ENCODE peak calls at places on chromosomes 1 and 21, in seven cellular contexts. S, L, O, N, G, Z and H are unnamed samples.

GRCh38 chr1:153881764-153882163 is 41.0 kb downstream of the GATAD2B start:
- DNase-seq in Z (no peak), N (no peak), L (no peak), G (peak; percentile 62), O (no peak), S (no peak), H (no peak)

GRCh38 chr1:226816585-226816984 is 53.8 kb upstream of the PSEN2 start:
- DNase-seq in G (no peak), S (no peak), L (no peak), N (no peak), Z (no peak), O (no peak), H (no peak)

GRCh38 chr1:240091614-240092300 is at the start of gene FMN2:
- DNase-seq in O (no peak), N (no peak), L (peak; percentile 31), S (no peak), Z (peak; percentile 78), G (peak; percentile 88), H (no peak)

GRCh38 chr1:165941531-165941930 is 114.1 kb downstream of the UCK2 start:
- DNase-seq in N (no peak), L (no peak), O (no peak), Z (no peak), G (no peak), S (no peak), H (no peak)

GRCh38 chr21:46459356-46460112 is 843 bp downstream of the DIP2A start:
- DNase-seq in L (peak; percentile 19), O (peak; percentile 60), N (peak; percentile 26), G (no peak), Z (peak; percentile 58), S (peak; percentile 47), H (peak; percentile 75)

GRCh38 chr1:72397786-72398185 is 115.4 kb upstream of the NEGR1 start:
- DNase-seq in S (no peak), Z (no peak), L (no peak), O (peak; percentile 2), N (no peak), G (no peak), H (no peak)

GRCh38 chr1:236426215-236426614 is 32.1 kb downstream of the EDARADD start:
- DNase-seq in N (no peak), G (no peak), S (no peak), O (no peak), Z (no peak), L (no peak), H (no peak)

GRCh38 chr1:197557302-197557701 is 218.0 kb downstream of the DENND1B start:
- DNase-seq in S (no peak), G (no peak), O (no peak), L (no peak), Z (no peak), N (peak; percentile 57), H (no peak)

GRCh38 chr1:61247051-61247854 is 164.9 kb downstream of the NFIA start:
- DNase-seq in S (no peak), Z (no peak), L (no peak), O (no peak), G (no peak), N (no peak), H (no peak)

GRCh38 chr1:93844262-93845045 is 34.6 kb downstream of the DNTTIP2 start:
- DNase-seq in N (peak; percentile 73), G (peak; percentile 44), S (no peak), O (peak; percentile 81), L (peak; percentile 28), Z (peak; percentile 85), H (no peak)

GRCh38 chr1:56478734-56479133 is 100.6 kb downstream of the PLPP3 start:
- DNase-seq in G (no peak), Z (no peak), N (no peak), L (no peak), S (no peak), O (no peak), H (no peak)

GRCh38 chr1:68542586-68542985 is 45.7 kb upstream of the DEPDC1 start:
- DNase-seq in N (peak; percentile 20), G (no peak), S (no peak), L (no peak), Z (no peak), O (peak; percentile 34), H (no peak)

GRCh38 chr21:27359141-27359540 is 392.3 kb upstream of the ADAMTS5 start:
- DNase-seq in L (no peak), Z (no peak), S (no peak), N (no peak), G (no peak), O (no peak), H (no peak)

GRCh38 chr21:44427241-44428120 is 27.8 kb upstream of the LRRC3 start:
- DNase-seq in O (no peak), S (peak; percentile 11), Z (no peak), L (no peak), N (no peak), G (peak; percentile 78), H (peak; percentile 26)

GRCh38 chr1:21647431-21648373 is 21.5 kb downstream of the RAP1GAP start:
- DNase-seq in G (no peak), S (no peak), L (peak; percentile 83), Z (peak; percentile 96), N (peak; percentile 80), O (peak; percentile 78), H (peak; percentile 52)

GRCh38 chr21:34736116-34736870 is 67.5 kb downstream of the CLIC6 start:
- DNase-seq in Z (no peak), O (no peak), G (no peak), N (no peak), L (no peak), S (no peak), H (no peak)

GRCh38 chr1:157163273-157164127 is 25.3 kb upstream of the ETV3 start:
- DNase-seq in O (peak; percentile 64), Z (peak; percentile 93), G (peak; percentile 58), L (peak; percentile 91), N (peak; percentile 59), S (peak; percentile 62), H (peak; percentile 76)

GRCh38 chr1:64172458-64172983 is 30.9 kb upstream of the UBE2U start:
- DNase-seq in N (no peak), L (no peak), O (no peak), G (peak; percentile 21), Z (no peak), S (no peak), H (no peak)

GRCh38 chr1:16459503-16459902 is 19.0 kb downstream of the NECAP2 start:
- DNase-seq in S (peak; percentile 24), N (no peak), L (no peak), G (no peak), O (no peak), Z (no peak), H (no peak)

GRCh38 chr21:41924355-41924754 is 29.5 kb downstream of the C2CD2 start:
- DNase-seq in L (no peak), N (no peak), S (no peak), G (no peak), Z (no peak), O (no peak), H (no peak)

GRCh38 chr1:160256396-160257046 is 5.8 kb downstream of the DCAF8 start:
- DNase-seq in N (peak; percentile 70), Z (no peak), G (no peak), O (no peak), L (no peak), S (no peak), H (no peak)

GRCh38 chr1:99887890-99888289 is 37.7 kb downstream of the AGL start:
- DNase-seq in S (no peak), N (no peak), O (no peak), L (no peak), Z (peak; percentile 7), G (no peak), H (no peak)

GRCh38 chr1:69244211-69244610 is 323.5 kb upstream of the LRRC7 start:
- DNase-seq in S (no peak), N (no peak), L (no peak), Z (peak; percentile 69), O (no peak), G (no peak), H (no peak)

GRCh38 chr1:107590895-107591622 is 373.9 kb downstream of the VAV3 start:
- DNase-seq in L (no peak), Z (no peak), S (no peak), N (no peak), G (no peak), O (peak; percentile 1), H (no peak)